ENCODE peak calls at places on chromosome X, in nine cellular contexts. One of them, this sample, is unnamed.

GRCh38 chrX:1035206-1035605 is 177.2 kb downstream of the CRLF2 start:
- DNase-seq in fibroblast of the aortic adventitia: no peak
- DNase-seq in Calu3: no peak
- DNase-seq in HFFc6: no peak
- DNase-seq in Peyer's patch: no peak
- DNase-seq in AG04450: no peak
- DNase-seq in heart left ventricle: no peak
- DNase-seq in MCF 10A: no peak
- DNase-seq in neural crest cell: no peak
- DNase-seq in this sample: no peak

GRCh38 chrX:132125906-132126305 is 1.9 kb downstream of the FRMD7 start:
- DNase-seq in fibroblast of the aortic adventitia: no peak
- DNase-seq in Calu3: no peak
- DNase-seq in HFFc6: no peak
- DNase-seq in Peyer's patch: no peak
- DNase-seq in AG04450: no peak
- DNase-seq in heart left ventricle: no peak
- DNase-seq in MCF 10A: no peak
- DNase-seq in neural crest cell: no peak
- DNase-seq in this sample: no peak

GRCh38 chrX:51795136-51795535 is 51.9 kb downstream of the GSPT2 start:
- DNase-seq in fibroblast of the aortic adventitia: no peak
- DNase-seq in Calu3: no peak
- DNase-seq in HFFc6: no peak
- DNase-seq in Peyer's patch: no peak
- DNase-seq in AG04450: no peak
- DNase-seq in heart left ventricle: no peak
- DNase-seq in MCF 10A: no peak
- DNase-seq in neural crest cell: no peak
- DNase-seq in this sample: no peak

GRCh38 chrX:78199851-78200250 is 60.4 kb upstream of the TAF9B start:
- DNase-seq in fibroblast of the aortic adventitia: peak; percentile 13
- DNase-seq in Calu3: no peak
- DNase-seq in HFFc6: no peak
- DNase-seq in Peyer's patch: no peak
- DNase-seq in AG04450: no peak
- DNase-seq in heart left ventricle: no peak
- DNase-seq in MCF 10A: peak; percentile 39
- DNase-seq in neural crest cell: no peak
- DNase-seq in this sample: peak; percentile 4

GRCh38 chrX:31212856-31213748 is 141.3 kb upstream of the FTHL17 start:
- DNase-seq in fibroblast of the aortic adventitia: no peak
- DNase-seq in Calu3: no peak
- DNase-seq in HFFc6: no peak
- DNase-seq in Peyer's patch: no peak
- DNase-seq in AG04450: no peak
- DNase-seq in heart left ventricle: no peak
- DNase-seq in MCF 10A: no peak
- DNase-seq in neural crest cell: no peak
- DNase-seq in this sample: no peak

GRCh38 chrX:66676990-66677389 is 38.1 kb upstream of the EDA2R start:
- DNase-seq in fibroblast of the aortic adventitia: peak; percentile 85
- DNase-seq in Calu3: no peak
- DNase-seq in HFFc6: peak; percentile 83
- DNase-seq in Peyer's patch: no peak
- DNase-seq in AG04450: peak; percentile 6
- DNase-seq in heart left ventricle: no peak
- DNase-seq in MCF 10A: peak; percentile 82
- DNase-seq in neural crest cell: no peak
- DNase-seq in this sample: peak; percentile 77

GRCh38 chrX:83916525-83916924 is 55.6 kb downstream of the CYLC1 start:
- DNase-seq in fibroblast of the aortic adventitia: no peak
- DNase-seq in Calu3: no peak
- DNase-seq in HFFc6: peak; percentile 6
- DNase-seq in Peyer's patch: no peak
- DNase-seq in AG04450: no peak
- DNase-seq in heart left ventricle: no peak
- DNase-seq in MCF 10A: peak; percentile 23
- DNase-seq in neural crest cell: peak; percentile 3
- DNase-seq in this sample: no peak

GRCh38 chrX:53074987-53075386 is 7.2 kb upstream of the TSPYL2 start:
- DNase-seq in fibroblast of the aortic adventitia: no peak
- DNase-seq in Calu3: no peak
- DNase-seq in HFFc6: no peak
- DNase-seq in Peyer's patch: no peak
- DNase-seq in AG04450: no peak
- DNase-seq in heart left ventricle: no peak
- DNase-seq in MCF 10A: peak; percentile 18
- DNase-seq in neural crest cell: no peak
- DNase-seq in this sample: no peak

GRCh38 chrX:39507617-39508299 is 590.0 kb downstream of the BCOR start:
- DNase-seq in fibroblast of the aortic adventitia: no peak
- DNase-seq in Calu3: no peak
- DNase-seq in HFFc6: no peak
- DNase-seq in Peyer's patch: no peak
- DNase-seq in AG04450: no peak
- DNase-seq in heart left ventricle: peak; percentile 44
- DNase-seq in MCF 10A: no peak
- DNase-seq in neural crest cell: no peak
- DNase-seq in this sample: no peak

GRCh38 chrX:24241822-24242648 is 71.8 kb downstream of the SUPT20HL2 start:
- DNase-seq in fibroblast of the aortic adventitia: peak; percentile 53
- DNase-seq in Calu3: peak; percentile 13
- DNase-seq in HFFc6: no peak
- DNase-seq in Peyer's patch: no peak
- DNase-seq in AG04450: no peak
- DNase-seq in heart left ventricle: peak; percentile 38
- DNase-seq in MCF 10A: peak; percentile 58
- DNase-seq in neural crest cell: no peak
- DNase-seq in this sample: no peak

DNA sequence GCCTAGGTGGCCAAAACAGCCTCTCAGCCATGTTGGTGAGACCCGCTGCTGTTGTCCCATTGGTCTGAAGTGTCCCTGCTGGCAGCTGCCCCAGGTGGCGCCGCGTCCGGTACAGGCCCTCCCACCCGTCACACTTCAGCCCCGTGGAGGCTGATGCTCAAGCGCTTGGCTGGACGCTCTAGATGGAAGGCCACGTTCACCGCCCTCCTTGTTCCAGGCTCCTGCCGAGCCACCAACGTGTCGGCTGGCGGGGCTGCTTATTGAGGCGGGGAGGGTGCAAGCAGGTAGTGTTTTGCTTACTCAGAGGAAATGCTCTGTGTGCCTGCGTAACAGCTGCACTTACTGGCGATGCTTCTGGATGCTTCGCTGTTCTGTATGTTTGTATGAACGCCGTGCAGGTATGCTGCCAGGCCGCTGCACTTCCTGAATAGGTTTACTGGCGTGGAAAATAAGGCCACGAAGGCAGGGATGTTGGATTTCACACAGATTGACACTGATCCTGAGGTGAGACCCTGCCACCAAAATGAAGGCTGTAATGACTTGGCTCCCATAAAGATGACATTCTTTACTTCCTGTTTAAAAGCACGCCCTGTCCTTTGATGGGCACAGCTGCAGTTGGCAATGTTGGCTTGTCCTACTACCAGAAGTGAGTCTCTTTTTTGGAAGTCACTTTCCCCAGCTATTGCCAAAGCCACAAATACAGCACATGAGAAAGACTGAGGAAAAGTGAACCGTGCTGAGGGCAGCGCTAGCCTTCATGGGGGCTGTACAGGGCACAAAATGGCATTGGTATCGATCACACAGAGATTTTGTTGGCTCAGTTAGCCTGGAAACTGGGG is 21.0 kb upstream of the CLCN4 start:
- DNase-seq in fibroblast of the aortic adventitia: no peak
- DNase-seq in Calu3: no peak
- DNase-seq in HFFc6: no peak
- DNase-seq in Peyer's patch: no peak
- DNase-seq in AG04450: no peak
- DNase-seq in heart left ventricle: no peak
- DNase-seq in MCF 10A: no peak
- DNase-seq in neural crest cell: no peak
- DNase-seq in this sample: no peak
- TF ChIP-seq CTCF in fibroblast of the aortic adventitia: no peak
- TF ChIP-seq CTCF in Calu3: no peak
- TF ChIP-seq CTCF in HFFc6: no peak
- TF ChIP-seq CTCF in Peyer's patch: no peak
- TF ChIP-seq CTCF in AG04450: no peak
- TF ChIP-seq CTCF in heart left ventricle: no peak
- TF ChIP-seq CTCF in MCF 10A: no peak
- TF ChIP-seq CTCF in neural crest cell: no peak
- TF ChIP-seq CTCF in this sample: no peak

GRCh38 chrX:2926664-2927275 is 2.4 kb downstream of the ARSD start:
- DNase-seq in fibroblast of the aortic adventitia: no peak
- DNase-seq in Calu3: no peak
- DNase-seq in HFFc6: no peak
- DNase-seq in Peyer's patch: no peak
- DNase-seq in AG04450: no peak
- DNase-seq in heart left ventricle: no peak
- DNase-seq in MCF 10A: no peak
- DNase-seq in neural crest cell: no peak
- DNase-seq in this sample: no peak

GRCh38 chrX:2931155-2931554 is 2.0 kb upstream of the ARSD start:
- DNase-seq in fibroblast of the aortic adventitia: no peak
- DNase-seq in Calu3: no peak
- DNase-seq in HFFc6: no peak
- DNase-seq in Peyer's patch: no peak
- DNase-seq in AG04450: no peak
- DNase-seq in heart left ventricle: no peak
- DNase-seq in MCF 10A: no peak
- DNase-seq in neural crest cell: no peak
- DNase-seq in this sample: no peak

GRCh38 chrX:2928127-2928582 is 984 bp downstream of the ARSD start:
- DNase-seq in fibroblast of the aortic adventitia: no peak
- DNase-seq in Calu3: peak; percentile 44
- DNase-seq in HFFc6: no peak
- DNase-seq in Peyer's patch: peak; percentile 20
- DNase-seq in AG04450: no peak
- DNase-seq in heart left ventricle: peak; percentile 66
- DNase-seq in MCF 10A: no peak
- DNase-seq in neural crest cell: peak; percentile 63
- DNase-seq in this sample: peak; percentile 5

GRCh38 chrX:2931612-2932011 is 2.5 kb upstream of the ARSD start:
- DNase-seq in fibroblast of the aortic adventitia: no peak
- DNase-seq in Calu3: no peak
- DNase-seq in HFFc6: no peak
- DNase-seq in Peyer's patch: no peak
- DNase-seq in AG04450: no peak
- DNase-seq in heart left ventricle: no peak
- DNase-seq in MCF 10A: no peak
- DNase-seq in neural crest cell: no peak
- DNase-seq in this sample: no peak

DNA sequence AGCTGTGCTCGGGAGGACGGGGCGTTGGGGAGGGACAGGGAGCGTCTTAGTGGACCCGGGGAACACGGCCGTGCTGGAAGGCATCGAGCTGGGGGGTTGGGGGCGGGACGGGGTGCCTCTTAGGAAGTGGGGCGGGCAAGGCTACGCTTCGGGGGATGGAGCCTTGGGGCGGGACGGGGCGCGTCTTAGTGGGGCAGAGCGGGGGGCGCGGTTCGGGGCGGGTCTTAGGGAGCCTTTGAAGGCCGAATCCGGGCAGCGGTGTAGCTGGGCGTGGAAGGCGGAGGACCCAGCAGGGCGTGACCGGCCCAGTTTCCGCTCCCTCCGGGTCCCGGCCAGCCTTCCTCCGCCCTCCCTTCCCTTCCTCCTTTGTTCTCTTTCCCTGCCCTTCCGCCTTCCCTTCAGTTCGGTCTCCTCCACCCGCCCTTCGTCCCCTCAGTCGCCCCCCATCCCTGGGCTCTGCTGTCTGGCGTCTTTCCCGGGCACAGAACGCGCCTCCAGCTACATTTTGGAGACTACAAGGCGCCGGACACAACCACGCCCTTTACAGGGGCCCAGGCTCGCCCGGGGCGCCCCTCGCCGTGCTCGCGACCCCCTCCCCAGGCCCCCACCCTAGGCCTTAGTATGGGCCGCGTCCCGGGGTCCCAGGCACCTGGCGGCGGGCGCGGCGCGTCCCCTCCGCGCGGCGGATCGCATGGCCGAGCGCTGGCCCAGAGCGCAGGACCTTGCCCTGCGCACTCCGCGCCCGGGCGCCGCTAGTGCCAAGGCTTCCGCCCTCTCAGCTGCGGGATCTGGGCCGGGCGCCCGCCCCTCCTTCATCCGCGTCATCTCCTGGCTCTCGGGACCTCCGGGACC is at the start of gene ARSD:
- DNase-seq in fibroblast of the aortic adventitia: peak; percentile 84
- DNase-seq in Calu3: peak; percentile 95
- DNase-seq in HFFc6: peak; percentile 72
- DNase-seq in Peyer's patch: peak; percentile 81
- DNase-seq in AG04450: peak; percentile 79
- DNase-seq in heart left ventricle: peak; percentile 93
- DNase-seq in MCF 10A: peak; percentile 65
- DNase-seq in neural crest cell: peak; percentile 88
- DNase-seq in this sample: peak; percentile 39
- TF ChIP-seq CTCF in fibroblast of the aortic adventitia: no peak
- TF ChIP-seq CTCF in Calu3: no peak
- TF ChIP-seq CTCF in HFFc6: no peak
- TF ChIP-seq CTCF in Peyer's patch: no peak
- TF ChIP-seq CTCF in AG04450: no peak
- TF ChIP-seq CTCF in heart left ventricle: no peak
- TF ChIP-seq CTCF in MCF 10A: no peak
- TF ChIP-seq CTCF in neural crest cell: no peak
- TF ChIP-seq CTCF in this sample: no peak

GRCh38 chrX:46502848-46503247 is 42.4 kb downstream of the ZNF674 start:
- DNase-seq in fibroblast of the aortic adventitia: no peak
- DNase-seq in Calu3: no peak
- DNase-seq in HFFc6: no peak
- DNase-seq in Peyer's patch: no peak
- DNase-seq in AG04450: no peak
- DNase-seq in heart left ventricle: no peak
- DNase-seq in MCF 10A: no peak
- DNase-seq in neural crest cell: no peak
- DNase-seq in this sample: no peak
- TF ChIP-seq CTCF in fibroblast of the aortic adventitia: no peak
- TF ChIP-seq CTCF in Calu3: no peak
- TF ChIP-seq CTCF in HFFc6: no peak
- TF ChIP-seq CTCF in Peyer's patch: no peak
- TF ChIP-seq CTCF in AG04450: no peak
- TF ChIP-seq CTCF in heart left ventricle: no peak
- TF ChIP-seq CTCF in MCF 10A: no peak
- TF ChIP-seq CTCF in neural crest cell: no peak
- TF ChIP-seq CTCF in this sample: no peak

DNA sequence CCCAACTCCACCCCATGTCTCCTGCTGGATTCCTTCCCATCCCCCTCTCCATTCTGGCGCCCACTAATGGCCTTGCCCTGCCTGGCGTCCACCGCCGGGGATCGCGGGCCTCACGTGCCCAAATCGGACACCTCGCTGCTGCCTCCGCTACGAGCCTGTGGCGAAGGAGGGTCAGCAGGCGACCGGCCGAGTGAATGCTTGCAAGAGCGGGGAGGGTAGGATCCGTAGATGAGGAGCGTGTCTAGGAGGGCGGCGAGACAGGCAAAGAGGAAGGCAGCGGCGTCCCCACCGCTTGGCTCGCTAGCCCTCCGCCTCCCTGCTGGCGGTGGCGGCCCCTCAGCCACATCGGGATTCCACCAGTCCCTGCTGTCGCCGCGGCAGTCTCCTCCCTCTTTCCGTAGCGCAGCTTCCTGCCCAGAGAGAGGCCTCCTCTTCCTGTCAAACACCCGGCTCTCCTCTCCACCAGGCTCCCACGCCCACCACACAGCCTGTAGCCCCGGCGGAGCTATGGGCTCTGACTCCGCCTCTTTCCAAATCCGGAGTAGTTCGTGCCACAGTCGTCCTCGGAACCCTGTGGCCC is at the start of gene SPIN2B:
- DNase-seq in fibroblast of the aortic adventitia: peak; percentile 63
- DNase-seq in Calu3: peak; percentile 81
- DNase-seq in HFFc6: peak; percentile 69
- DNase-seq in Peyer's patch: peak; percentile 81
- DNase-seq in AG04450: peak; percentile 36
- DNase-seq in heart left ventricle: peak; percentile 87
- DNase-seq in MCF 10A: peak; percentile 74
- DNase-seq in neural crest cell: peak; percentile 59
- DNase-seq in this sample: peak; percentile 55
- TF ChIP-seq CTCF in fibroblast of the aortic adventitia: no peak
- TF ChIP-seq CTCF in Calu3: no peak
- TF ChIP-seq CTCF in HFFc6: no peak
- TF ChIP-seq CTCF in Peyer's patch: no peak
- TF ChIP-seq CTCF in AG04450: no peak
- TF ChIP-seq CTCF in heart left ventricle: no peak
- TF ChIP-seq CTCF in MCF 10A: no peak
- TF ChIP-seq CTCF in neural crest cell: peak; percentile 18
- TF ChIP-seq CTCF in this sample: no peak

This sample was measured in HFF-Myc.